ENCODE peak calls at places on chromosomes 6 and 20, in four cellular contexts. One of them, this sample, is unnamed.

GRCh38 chr6:87848616-87849015 is 146.6 kb upstream of the AKIRIN2 start:
- DNase-seq in EL: no peak
- DNase-seq in WTC11: no peak
- DNase-seq in ecto neural progenitor cell: no peak
- DNase-seq in this sample: no peak

GRCh38 chr6:113356139-113356538 is 501.0 kb upstream of the MARCKS start:
- DNase-seq in EL: no peak
- DNase-seq in WTC11: no peak
- DNase-seq in ecto neural progenitor cell: no peak
- DNase-seq in this sample: no peak

GRCh38 chr20:59020938-59021551 is 1.8 kb downstream of the TUBB1 start:
- DNase-seq in EL: peak
- DNase-seq in WTC11: no peak
- DNase-seq in ecto neural progenitor cell: no peak
- DNase-seq in this sample: no peak

GRCh38 chr6:3748726-3749389 is 2.7 kb downstream of the PXDC1 start:
- DNase-seq in EL: no peak
- DNase-seq in WTC11: no peak
- DNase-seq in ecto neural progenitor cell: no peak
- DNase-seq in this sample: no peak

GRCh38 chr6:42996513-42996912 is 12.1 kb downstream of the PPP2R5D start:
- DNase-seq in EL: no peak
- DNase-seq in WTC11: no peak
- DNase-seq in ecto neural progenitor cell: no peak
- DNase-seq in this sample: no peak

GRCh38 chr6:25384234-25384633 is 105.1 kb downstream of the CARMIL1 start:
- DNase-seq in EL: no peak
- DNase-seq in WTC11: no peak
- DNase-seq in ecto neural progenitor cell: no peak
- DNase-seq in this sample: no peak

GRCh38 chr6:14881399-14881798 is 364.5 kb upstream of the JARID2 start:
- DNase-seq in EL: peak
- DNase-seq in WTC11: no peak
- DNase-seq in ecto neural progenitor cell: no peak
- DNase-seq in this sample: no peak

GRCh38 chr20:25286917-25287316 is 39.0 kb downstream of the PYGB start:
- DNase-seq in EL: no peak
- DNase-seq in WTC11: peak
- DNase-seq in ecto neural progenitor cell: no peak
- DNase-seq in this sample: no peak

GRCh38 chr20:37938181-37938775 is 35.4 kb downstream of the VSTM2L start:
- DNase-seq in EL: no peak
- DNase-seq in WTC11: no peak
- DNase-seq in ecto neural progenitor cell: no peak
- DNase-seq in this sample: no peak

This sample was measured in stimulated activated CD4-positive, alpha-beta T cell treated with anti-CD3 and anti-CD28 coated beads, Interleukin-2, amount 100 ng/mL, for 48 hours.